ENCODE peak calls at places on chromosome 19, in four cellular contexts. One of them, this sample, is unnamed. For H3K4me1 and H3K9me3, the result is how much of the 10 kb centered on the place peaks cover.

GRCh38 chr19:47444388-47444821 is 25.1 kb upstream of the MEIS3 start:
- DNase-seq in body of pancreas: no peak
- DNase-seq in astrocyte: no peak
- DNase-seq in Karpas-422: peak
- DNase-seq in this sample: no peak

GRCh38 chr19:9847087-9847671 is 12.1 kb downstream of the PIN1 start:
- DNase-seq in body of pancreas: peak
- DNase-seq in astrocyte: peak
- DNase-seq in Karpas-422: peak
- DNase-seq in this sample: peak

GRCh38 chr19:45147835-45148676 is 12.7 kb downstream of the NKPD1 start:
- DNase-seq in body of pancreas: no peak
- DNase-seq in astrocyte: no peak
- DNase-seq in Karpas-422: no peak
- DNase-seq in this sample: no peak

GRCh38 chr19:54160182-54160811 is 776 bp upstream of the LENG1 start:
- DNase-seq in body of pancreas: no peak
- DNase-seq in astrocyte: no peak
- DNase-seq in Karpas-422: no peak
- DNase-seq in this sample: peak

GRCh38 chr19:18257503-18258470 is 16.5 kb downstream of the IQCN start:
- DNase-seq in body of pancreas: no peak
- DNase-seq in astrocyte: no peak
- DNase-seq in Karpas-422: no peak
- DNase-seq in this sample: no peak

GRCh38 chr19:48481846-48482639 is 12.9 kb downstream of the CYTH2 start:
- DNase-seq in body of pancreas: no peak
- DNase-seq in astrocyte: no peak
- DNase-seq in Karpas-422: no peak
- DNase-seq in this sample: no peak

GRCh38 chr19:6233051-6233826 is 46.5 kb downstream of the MLLT1 start:
- DNase-seq in body of pancreas: peak
- DNase-seq in astrocyte: peak
- DNase-seq in Karpas-422: no peak
- DNase-seq in this sample: peak

GRCh38 chr19:15684828-15685227 is 11.9 kb downstream of the CYP4F12 start:
- DNase-seq in body of pancreas: no peak
- DNase-seq in astrocyte: no peak
- DNase-seq in Karpas-422: peak
- DNase-seq in this sample: no peak

GRCh38 chr19:49473868-49474544 is at the start of gene FLT3LG:
- DNase-seq in body of pancreas: peak
- DNase-seq in astrocyte: no peak
- DNase-seq in Karpas-422: peak
- DNase-seq in this sample: peak

DNA sequence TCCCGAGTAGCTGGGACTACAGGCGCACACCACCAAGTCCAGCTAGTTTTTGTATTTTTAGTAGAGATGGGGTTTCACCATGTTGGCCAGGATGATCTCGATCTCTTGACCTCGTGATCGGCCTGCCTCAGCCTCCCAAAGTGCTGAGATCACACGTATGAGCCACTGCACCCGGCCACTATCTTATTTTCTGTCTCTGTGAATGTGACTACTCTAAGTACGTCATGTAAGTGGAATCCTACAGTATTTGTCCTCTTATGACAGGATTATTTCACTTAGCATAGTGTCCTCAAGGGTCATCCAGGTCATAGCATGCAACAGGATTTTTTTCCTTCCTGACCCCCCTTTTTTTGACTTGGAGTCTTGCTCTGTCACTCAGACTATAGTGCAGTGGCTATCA is 4.8 kb upstream of the TMEM91 start:
- DNase-seq in body of pancreas: no peak
- DNase-seq in astrocyte: no peak
- DNase-seq in Karpas-422: no peak
- DNase-seq in this sample: no peak
- H3K27ac ChIP-seq in body of pancreas: no peak
- H3K27ac ChIP-seq in astrocyte: no peak
- H3K27ac ChIP-seq in Karpas-422: no peak
- H3K27ac ChIP-seq in this sample: no peak

DNA sequence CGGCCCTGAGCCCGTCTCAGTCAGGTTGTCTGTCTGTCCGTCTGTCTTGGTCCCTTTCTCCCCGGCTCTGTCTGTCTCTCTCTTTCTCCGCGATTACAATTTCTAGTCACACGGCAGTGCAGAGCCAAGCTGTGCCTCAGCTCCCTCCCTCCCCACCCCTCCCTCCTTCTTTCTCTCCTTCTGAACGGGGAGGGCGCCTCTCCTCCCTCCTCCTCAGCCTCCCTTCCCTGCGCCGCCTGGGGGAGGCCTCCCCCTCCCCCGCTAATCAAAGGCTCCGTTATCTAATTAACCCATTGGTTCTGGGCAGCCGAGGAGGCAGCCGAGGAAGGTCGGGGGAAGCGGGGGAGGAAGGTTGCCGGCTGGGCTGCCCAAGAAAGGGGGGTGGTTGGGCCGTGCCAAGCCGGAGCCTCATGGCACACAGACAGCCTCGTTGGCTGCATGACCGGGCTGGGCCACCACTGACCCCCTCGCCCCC is 16.5 kb downstream of the LRRC4B start:
- DNase-seq in body of pancreas: no peak
- DNase-seq in astrocyte: no peak
- DNase-seq in Karpas-422: no peak
- DNase-seq in this sample: no peak
- H3K4me1 ChIP-seq in body of pancreas: under half
- H3K4me1 ChIP-seq in astrocyte: under half
- H3K4me1 ChIP-seq in Karpas-422: under half
- H3K4me1 ChIP-seq in this sample: under half

GRCh38 chr19:11787536-11787935 is 10.8 kb upstream of the ZNF491 start:
- DNase-seq in body of pancreas: no peak
- DNase-seq in astrocyte: no peak
- DNase-seq in Karpas-422: no peak
- DNase-seq in this sample: no peak

GRCh38 chr19:11781295-11782057 is 14.7 kb downstream of the ZNF441 start:
- DNase-seq in body of pancreas: no peak
- DNase-seq in astrocyte: no peak
- DNase-seq in Karpas-422: no peak
- DNase-seq in this sample: no peak

GRCh38 chr19:11784356-11784755 is 14.0 kb upstream of the ZNF491 start:
- DNase-seq in body of pancreas: no peak
- DNase-seq in astrocyte: no peak
- DNase-seq in Karpas-422: no peak
- DNase-seq in this sample: no peak

GRCh38 chr19:11780431-11781020 is 13.7 kb downstream of the ZNF441 start:
- DNase-seq in body of pancreas: no peak
- DNase-seq in astrocyte: no peak
- DNase-seq in Karpas-422: no peak
- DNase-seq in this sample: no peak

GRCh38 chr19:11783767-11784166 is 14.6 kb upstream of the ZNF491 start:
- DNase-seq in body of pancreas: no peak
- DNase-seq in astrocyte: no peak
- DNase-seq in Karpas-422: no peak
- DNase-seq in this sample: no peak
- H3K9me3 ChIP-seq in body of pancreas: under half
- H3K9me3 ChIP-seq in astrocyte: half or more
- H3K9me3 ChIP-seq in Karpas-422: half or more
- H3K9me3 ChIP-seq in this sample: under half

GRCh38 chr19:2790194-2790556 is 4.9 kb downstream of the THOP1 start:
- DNase-seq in body of pancreas: no peak
- DNase-seq in astrocyte: no peak
- DNase-seq in Karpas-422: no peak
- DNase-seq in this sample: no peak
- H3K27ac ChIP-seq in body of pancreas: no peak
- H3K27ac ChIP-seq in astrocyte: no peak
- H3K27ac ChIP-seq in Karpas-422: peak
- H3K27ac ChIP-seq in this sample: no peak

DNA sequence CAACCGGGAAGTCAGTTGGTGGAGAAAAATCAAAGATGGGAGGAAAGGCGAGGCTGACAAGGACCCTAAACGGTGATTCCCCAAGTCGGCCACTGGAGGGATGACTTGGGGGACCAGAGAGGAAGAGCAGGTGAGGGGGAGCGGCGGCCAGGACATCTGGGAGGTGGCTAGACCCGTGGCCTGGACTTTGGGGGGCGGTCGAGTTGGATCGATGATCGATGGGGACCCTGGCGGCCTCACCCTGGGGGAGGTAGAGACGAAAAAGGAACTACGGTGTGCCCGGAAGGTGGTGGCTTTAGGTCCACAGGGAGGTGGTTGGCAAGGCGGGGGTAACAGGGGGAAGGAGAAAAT is 7.6 kb upstream of the CIRBP start:
- DNase-seq in body of pancreas: no peak
- DNase-seq in astrocyte: no peak
- DNase-seq in Karpas-422: peak
- DNase-seq in this sample: peak
- H3K4me1 ChIP-seq in body of pancreas: half or more
- H3K4me1 ChIP-seq in astrocyte: half or more
- H3K4me1 ChIP-seq in Karpas-422: half or more
- H3K4me1 ChIP-seq in this sample: under half

DNA sequence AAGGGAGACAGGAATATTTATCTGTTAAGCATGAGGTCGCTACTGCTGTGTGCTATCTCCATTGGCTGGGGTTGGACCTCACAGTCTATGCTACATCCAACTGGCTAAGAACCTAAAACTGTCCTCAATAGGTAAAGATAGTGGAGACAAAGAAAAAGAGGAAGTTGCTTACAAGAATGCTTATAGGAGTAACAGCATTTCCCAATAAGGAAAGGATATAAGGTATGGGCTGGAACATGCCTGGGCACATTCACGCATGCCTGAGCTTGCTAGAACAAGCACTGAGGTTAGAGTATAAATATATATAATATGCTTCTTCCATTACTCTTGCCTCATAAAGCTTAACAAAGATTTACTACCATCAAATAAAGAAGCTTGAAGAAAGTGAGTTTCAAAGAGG is 47.9 kb upstream of the CEACAM21 start:
- DNase-seq in body of pancreas: no peak
- DNase-seq in astrocyte: no peak
- DNase-seq in Karpas-422: no peak
- DNase-seq in this sample: no peak
- H3K9me3 ChIP-seq in body of pancreas: under half
- H3K9me3 ChIP-seq in astrocyte: under half
- H3K9me3 ChIP-seq in Karpas-422: under half
- H3K9me3 ChIP-seq in this sample: under half

GRCh38 chr19:50777261-50777660 is 7.0 kb downstream of the GPR32 start:
- DNase-seq in body of pancreas: no peak
- DNase-seq in astrocyte: no peak
- DNase-seq in Karpas-422: no peak
- DNase-seq in this sample: no peak

GRCh38 chr19:50777830-50778303 is 7.6 kb downstream of the GPR32 start:
- DNase-seq in body of pancreas: no peak
- DNase-seq in astrocyte: no peak
- DNase-seq in Karpas-422: no peak
- DNase-seq in this sample: no peak

GRCh38 chr19:50779504-50780457 is 9.5 kb downstream of the GPR32 start:
- DNase-seq in body of pancreas: no peak
- DNase-seq in astrocyte: no peak
- DNase-seq in Karpas-422: no peak
- DNase-seq in this sample: no peak

GRCh38 chr19:50778906-50779430 is 8.7 kb downstream of the GPR32 start:
- DNase-seq in body of pancreas: no peak
- DNase-seq in astrocyte: no peak
- DNase-seq in Karpas-422: no peak
- DNase-seq in this sample: no peak

DNA sequence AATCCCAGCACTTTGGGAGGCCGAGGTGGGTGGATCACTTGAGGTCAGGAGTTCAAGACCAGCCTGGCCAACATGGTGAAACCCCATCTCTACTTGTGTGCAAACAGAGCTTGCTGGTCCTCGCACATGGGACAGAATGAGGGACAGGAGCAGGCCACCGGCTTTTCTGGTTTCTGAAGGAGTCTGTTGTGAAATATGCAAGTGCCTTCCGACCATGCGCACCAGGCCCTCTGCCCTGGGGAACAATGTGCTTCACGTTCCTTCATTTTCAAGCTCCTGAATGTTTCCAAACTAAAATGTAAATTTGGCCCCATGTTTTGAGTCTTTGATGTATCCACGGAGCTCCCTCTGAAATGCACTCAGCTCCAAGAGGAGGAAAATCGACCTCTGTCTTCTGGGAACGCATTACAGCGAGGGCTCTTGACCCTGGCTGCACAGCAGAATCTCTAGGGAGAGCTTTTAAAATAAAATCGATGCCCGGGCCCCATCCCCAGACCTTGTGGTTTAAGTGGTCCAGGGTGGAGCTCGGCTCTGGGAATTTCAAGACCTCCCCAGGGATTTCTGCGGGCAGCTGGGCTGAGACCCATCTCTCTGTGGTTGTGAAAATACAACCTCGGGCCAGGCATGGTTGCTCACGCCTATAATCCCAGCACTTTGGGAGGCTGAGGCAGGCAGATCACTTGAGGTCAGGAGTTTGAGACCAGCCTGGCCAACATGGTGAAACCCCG is 9.3 kb upstream of the ACP4 start:
- DNase-seq in body of pancreas: no peak
- DNase-seq in astrocyte: no peak
- DNase-seq in Karpas-422: no peak
- DNase-seq in this sample: no peak
- H3K27ac ChIP-seq in body of pancreas: no peak
- H3K27ac ChIP-seq in astrocyte: no peak
- H3K27ac ChIP-seq in Karpas-422: no peak
- H3K27ac ChIP-seq in this sample: no peak

GRCh38 chr19:42421101-42421500 is 6.1 kb downstream of the LIPE start:
- DNase-seq in body of pancreas: no peak
- DNase-seq in astrocyte: no peak
- DNase-seq in Karpas-422: no peak
- DNase-seq in this sample: no peak
- H3K4me1 ChIP-seq in body of pancreas: under half
- H3K4me1 ChIP-seq in astrocyte: under half
- H3K4me1 ChIP-seq in Karpas-422: under half
- H3K4me1 ChIP-seq in this sample: under half